ENCODE peak calls at places on chromosome 22, in four cellular contexts. L, W, C and X are unnamed samples.

GRCh38 chr22:21866821-21867527 is 471 bp downstream of the MAPK1 start:
- DNase-seq in L (no peak), C (peak), W (no peak), X (no peak)

GRCh38 chr22:48287031-48287430 is 1524.6 kb downstream of the TBC1D22A start:
- DNase-seq in W (no peak), C (no peak), L (no peak), X (no peak)

GRCh38 chr22:50544746-50545253 is 899 bp upstream of the KLHDC7B start:
- DNase-seq in L (no peak), C (no peak), W (no peak), X (peak)

GRCh38 chr22:22554324-22555284 is 4.5 kb downstream of the PRAME start:
- DNase-seq in W (no peak), L (no peak), C (no peak), X (no peak)

GRCh38 chr22:46531776-46532175 is 5.6 kb downstream of the CELSR1 start:
- DNase-seq in C (no peak), L (no peak), W (no peak), X (no peak)

GRCh38 chr22:41234815-41235687 is 5.7 kb downstream of the CHADL start:
- DNase-seq in W (no peak), L (no peak), C (no peak), X (no peak)

GRCh38 chr22:32836286-32836859 is 34.9 kb downstream of the TIMP3 start:
- DNase-seq in W (no peak), L (no peak), C (no peak), X (no peak)

GRCh38 chr22:44102121-44102520 is 78.0 kb downstream of the PARVB start:
- DNase-seq in L (no peak), W (no peak), C (no peak), X (no peak)

GRCh38 chr22:50439314-50440250 is 35.3 kb downstream of the SBF1 start:
- DNase-seq in L (no peak), W (no peak), C (no peak), X (no peak)

GRCh38 chr22:38864361-38865191 is 7.4 kb downstream of the CBX6 start:
- DNase-seq in W (no peak), L (no peak), C (no peak), X (no peak)

GRCh38 chr22:41757507-41757906 is 43.0 kb upstream of the CCDC134 start:
- DNase-seq in L (no peak), W (no peak), C (no peak), X (no peak)

GRCh38 chr22:40721266-40721665 is 42.0 kb downstream of the MCHR1 start:
- DNase-seq in L (no peak), W (peak), C (no peak), X (no peak)

GRCh38 chr22:32517488-32517887 is 42.9 kb downstream of the FBXO7 start:
- DNase-seq in C (no peak), W (no peak), L (no peak), X (no peak)

GRCh38 chr22:48889209-48889830 is 938.4 kb downstream of the BRD1 start:
- DNase-seq in C (no peak), W (no peak), L (no peak), X (no peak)

GRCh38 chr22:39494471-39495120 is 7.5 kb upstream of the MIEF1 start:
- DNase-seq in L (no peak), W (peak), C (no peak), X (no peak)

GRCh38 chr22:40334060-40334459 is 12.2 kb upstream of the ADSL start:
- DNase-seq in W (no peak), L (no peak), C (no peak), X (no peak)

GRCh38 chr22:30196867-30197336 is 49.7 kb downstream of the LIF start:
- DNase-seq in C (no peak), W (no peak), L (no peak), X (no peak)

GRCh38 chr22:48658871-48659270 is 1168.8 kb downstream of the BRD1 start:
- DNase-seq in L (no peak), C (no peak), W (no peak), X (no peak)

GRCh38 chr22:45216133-45217003 is 24.3 kb downstream of the KIAA0930 start:
- DNase-seq in W (peak), L (no peak), C (no peak), X (peak)

GRCh38 chr22:29151316-29151715 is 54.4 kb upstream of the EMID1 start:
- DNase-seq in W (no peak), L (no peak), C (no peak), X (no peak)

GRCh38 chr22:40593460-40594273 is 42.9 kb downstream of the MRTFA start:
- DNase-seq in C (no peak), L (no peak), W (no peak), X (peak)

GRCh38 chr22:38879961-38880360 is 7.9 kb upstream of the CBX6 start:
- DNase-seq in W (no peak), C (no peak), L (no peak), X (no peak)

GRCh38 chr22:48855013-48855412 is 972.7 kb downstream of the BRD1 start:
- DNase-seq in C (no peak), W (no peak), L (no peak), X (no peak)

GRCh38 chr22:50112151-50113118 is 22.6 kb downstream of the MOV10L1 start:
- DNase-seq in L (no peak), W (peak), C (no peak), X (no peak)

GRCh38 chr22:50146440-50147228 is 23.9 kb upstream of the PANX2 start:
- DNase-seq in C (no peak), L (no peak), W (no peak), X (peak)

GRCh38 chr22:32951807-32952153 is 106.4 kb downstream of the SYN3 start:
- DNase-seq in W (no peak), L (no peak), C (no peak), X (no peak)

GRCh38 chr22:45576273-45576625 is 73.6 kb downstream of the FBLN1 start:
- DNase-seq in L (no peak), W (no peak), C (no peak), X (no peak)

GRCh38 chr22:22235564-22235963 is 9.0 kb upstream of the VPREB1 start:
- DNase-seq in W (no peak), C (no peak), L (no peak), X (peak)

GRCh38 chr22:45860201-45860600 is 116.8 kb downstream of the WNT7B start:
- DNase-seq in C (no peak), L (no peak), W (no peak), X (no peak)

GRCh38 chr22:49882519-49883293 is 29.1 kb downstream of the ZBED4 start:
- DNase-seq in W (no peak), L (no peak), C (no peak), X (no peak)

GRCh38 chr22:25970348-25970995 is 198.8 kb upstream of the SEZ6L start:
- DNase-seq in C (peak), W (no peak), L (peak), X (no peak)
- H2BK12ac ChIP-seq in C (peak), W (no peak), L (peak), X (no peak)

DNA sequence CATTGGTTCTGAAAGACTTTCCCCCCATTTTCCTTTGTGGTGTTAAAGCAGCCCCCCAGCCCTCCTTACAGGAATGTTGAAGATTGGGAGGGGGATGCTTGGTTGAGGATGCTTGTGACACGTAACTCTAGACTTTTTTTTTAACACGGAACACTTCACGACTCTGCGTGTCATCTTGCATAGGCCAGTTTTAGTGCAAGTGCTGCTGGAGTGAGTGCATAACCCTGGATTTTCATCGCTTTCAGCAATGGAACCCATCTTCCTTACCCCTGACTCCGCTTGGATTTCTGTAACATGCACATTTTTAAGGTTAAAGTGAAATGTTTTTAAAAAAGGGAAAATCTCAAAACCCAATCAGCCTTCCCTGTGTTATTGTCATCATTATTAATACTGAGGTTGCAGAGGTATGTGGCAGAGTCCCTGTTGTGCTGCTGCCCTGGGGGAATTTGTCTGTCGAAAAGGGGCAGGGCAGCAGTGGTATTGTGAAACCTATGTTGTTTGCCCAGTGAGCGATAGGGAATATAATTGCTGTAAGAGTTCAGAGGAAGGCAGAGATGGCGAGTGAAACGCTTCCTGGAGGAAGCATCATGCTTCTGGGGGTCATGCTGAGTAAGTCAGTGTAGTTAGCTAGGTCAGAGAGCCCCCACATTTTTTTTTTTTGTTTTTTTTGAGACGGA is 12.1 kb downstream of the CECR2 start:
- DNase-seq in L (no peak), C (no peak), W (no peak), X (peak)
- H3K9ac ChIP-seq in L (no peak), C (no peak), W (no peak), X (no peak)

DNA sequence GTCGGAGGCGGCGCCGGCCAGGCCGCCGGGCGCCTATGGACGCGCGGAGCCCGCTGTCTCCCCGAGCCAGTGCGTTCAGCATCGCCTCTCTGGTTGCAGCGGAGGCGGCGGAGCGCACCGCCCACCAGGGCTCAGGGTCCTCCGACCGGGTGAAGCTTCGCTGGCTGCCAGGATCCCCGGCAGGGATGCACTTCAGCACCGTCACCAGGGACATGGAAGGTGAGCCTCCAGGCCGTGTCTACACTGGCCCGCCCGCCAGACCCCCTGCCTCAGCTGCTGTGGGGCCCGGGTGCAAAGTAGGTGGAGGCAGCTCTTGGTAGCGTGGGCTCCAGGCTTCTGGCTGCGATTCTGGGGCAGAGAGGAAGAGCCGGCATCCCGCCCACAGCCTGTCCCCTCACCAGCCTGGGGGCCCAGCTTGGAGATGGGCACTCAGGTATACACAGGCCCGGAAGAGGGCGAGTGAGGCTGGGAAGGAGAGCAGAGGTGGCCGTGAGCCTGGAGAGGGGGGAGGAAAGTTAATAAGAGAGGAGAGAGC is 1.1 kb upstream of the TBX1 start:
- DNase-seq in W (no peak), C (no peak), L (no peak), X (no peak)
- H3K4me3 ChIP-seq in W (peak), C (no peak), L (no peak), X (no peak)

DNA sequence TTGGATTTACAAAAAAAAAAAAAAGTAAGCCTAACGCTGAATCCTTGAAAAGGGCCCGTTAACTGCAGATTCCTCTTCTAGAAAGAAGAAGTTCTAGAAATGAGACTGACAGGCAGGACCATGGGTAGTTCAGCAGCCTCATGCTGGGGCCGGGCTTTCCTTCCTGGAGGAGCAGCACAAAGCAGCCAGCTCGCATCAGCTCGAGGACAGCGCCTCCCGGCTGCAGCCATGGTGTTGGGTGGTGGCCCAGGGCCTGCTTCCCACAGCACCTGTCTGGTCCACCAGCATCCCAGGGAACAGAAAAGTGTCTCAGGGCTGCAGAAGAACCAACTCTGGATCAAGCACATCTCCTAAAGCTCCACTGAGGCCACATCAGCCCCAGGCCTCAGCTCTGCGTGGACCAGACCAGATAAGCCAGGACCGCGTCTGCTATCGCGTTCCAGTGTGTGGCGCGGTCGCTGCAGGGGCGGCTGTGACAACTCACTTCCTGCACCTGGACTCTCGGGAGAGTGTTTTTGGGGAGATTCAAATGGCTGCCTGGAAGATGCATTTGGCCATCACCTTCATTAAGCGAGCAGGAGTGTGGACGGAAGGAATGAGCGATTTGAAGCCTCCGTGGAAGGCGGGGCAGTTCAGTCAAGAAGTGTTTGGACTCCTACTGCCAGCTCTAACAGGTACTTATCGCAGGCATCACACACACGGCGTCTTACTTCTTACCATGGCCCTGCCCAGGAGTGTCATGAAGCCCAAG is 53.5 kb downstream of the MYH9 start:
- DNase-seq in L (no peak), C (no peak), W (peak), X (peak)
- H2BK12ac ChIP-seq in L (no peak), C (no peak), W (peak), X (peak)

GRCh38 chr22:37205046-37205445 is 7.2 kb downstream of the SSTR3 start:
- DNase-seq in W (no peak), C (no peak), L (no peak), X (no peak)
- H3K9ac ChIP-seq in W (no peak), C (no peak), L (no peak), X (no peak)

DNA sequence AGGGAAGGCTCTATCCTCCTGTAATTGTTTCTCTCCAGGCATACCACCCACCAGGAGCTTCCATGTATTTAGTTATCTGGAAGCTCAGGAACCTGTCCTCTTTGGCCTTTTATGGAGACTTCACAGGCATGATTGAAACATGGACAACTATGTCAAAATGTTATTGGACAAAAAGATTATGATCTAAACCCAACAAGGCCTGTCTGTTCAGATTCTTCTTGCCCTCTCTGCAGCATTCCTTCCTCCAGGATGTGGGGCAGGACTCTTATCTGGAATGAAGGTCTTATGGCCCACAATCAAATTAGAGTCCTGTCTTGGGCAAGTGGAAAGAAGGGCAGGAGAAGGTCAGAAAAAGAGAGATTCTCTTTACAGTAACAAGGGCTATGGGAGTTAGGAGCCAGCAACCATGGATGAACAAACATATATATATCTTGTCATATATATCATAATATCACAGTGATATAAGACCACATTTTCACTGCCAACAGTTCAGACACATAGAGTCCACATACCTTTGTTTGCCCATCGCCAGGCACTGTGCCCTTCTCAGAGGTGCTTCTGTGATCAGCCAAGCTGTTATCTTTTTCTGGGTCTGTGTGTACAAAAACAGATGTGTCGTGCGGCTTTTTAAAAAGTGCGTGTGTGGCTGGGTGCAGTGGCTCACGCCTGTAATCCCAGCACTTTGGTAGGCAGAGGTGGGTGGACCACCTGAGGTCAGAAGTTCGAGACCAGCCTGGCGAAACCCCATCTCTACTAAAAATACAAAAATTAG is 42.5 kb upstream of the SUSD2 start:
- DNase-seq in L (no peak), W (no peak), C (no peak), X (peak)
- H3K4me3 ChIP-seq in L (no peak), W (no peak), C (no peak), X (no peak)

GRCh38 chr22:26681395-26681821 is 24.0 kb downstream of the MIAT start:
- DNase-seq in W (peak), L (no peak), C (peak), X (no peak)
- H2BK12ac ChIP-seq in W (peak), L (peak), C (peak), X (peak)

DNA sequence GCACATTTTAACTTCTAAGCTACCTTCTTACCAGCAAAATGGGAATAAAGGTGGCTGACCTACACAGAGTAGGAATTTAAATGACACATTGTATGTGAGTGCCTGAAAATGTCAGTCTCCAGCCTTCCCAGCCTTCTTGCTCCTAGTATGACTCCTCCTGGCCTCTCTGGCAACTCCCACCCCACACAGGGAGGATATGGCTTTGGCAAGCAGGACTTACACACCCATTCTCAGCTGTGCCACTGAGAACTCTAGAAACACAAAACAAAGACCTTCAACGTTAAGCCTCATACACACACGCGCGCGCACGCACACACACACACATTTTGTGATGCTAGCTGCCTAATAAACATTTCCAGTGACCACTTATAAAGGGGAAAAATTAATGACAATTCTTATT is 65.8 kb downstream of the PACSIN2 start:
- DNase-seq in C (no peak), L (no peak), W (no peak), X (peak)
- H3K9ac ChIP-seq in C (no peak), L (no peak), W (peak), X (no peak)